ENCODE peak calls at places on chromosomes 7 and 10, in eight cellular contexts. One of them, this sample, is unnamed.
A peak's percentile ranks its signal among the peaks of the same experiment; 100 is the strongest.

GRCh38 chr10:44962870-44963738 is 3.5 kb downstream of the RASSF4 start:
- DNase-seq in naive thymus-derived CD4-positive, alpha-beta T cell: no peak
- DNase-seq in BE2C: no peak
- DNase-seq in lung: no peak
- DNase-seq in H1: no peak
- DNase-seq in heart left ventricle: no peak
- DNase-seq in H7: peak; percentile 73
- DNase-seq in dorsolateral prefrontal cortex: no peak
- DNase-seq in this sample: peak; percentile 4

GRCh38 chr10:11165591-11166543 is 148.2 kb downstream of the CELF2 start:
- DNase-seq in naive thymus-derived CD4-positive, alpha-beta T cell: no peak
- DNase-seq in BE2C: no peak
- DNase-seq in lung: no peak
- DNase-seq in H1: no peak
- DNase-seq in heart left ventricle: peak; percentile 72
- DNase-seq in H7: peak; percentile 90
- DNase-seq in dorsolateral prefrontal cortex: peak; percentile 49
- DNase-seq in this sample: peak; percentile 67

GRCh38 chr7:142853739-142854504 is 954 bp upstream of the EPHB6 start:
- DNase-seq in naive thymus-derived CD4-positive, alpha-beta T cell: peak; percentile 56
- DNase-seq in BE2C: peak; percentile 53
- DNase-seq in lung: peak; percentile 69
- DNase-seq in H1: peak; percentile 49
- DNase-seq in heart left ventricle: peak; percentile 41
- DNase-seq in H7: peak; percentile 91
- DNase-seq in dorsolateral prefrontal cortex: no peak
- DNase-seq in this sample: no peak

GRCh38 chr7:80199072-80199471 is 64.4 kb downstream of the GNAI1 start:
- DNase-seq in naive thymus-derived CD4-positive, alpha-beta T cell: no peak
- DNase-seq in BE2C: no peak
- DNase-seq in lung: no peak
- DNase-seq in H1: no peak
- DNase-seq in heart left ventricle: no peak
- DNase-seq in H7: no peak
- DNase-seq in dorsolateral prefrontal cortex: no peak
- DNase-seq in this sample: no peak

GRCh38 chr10:113610636-113611601 is 52.9 kb downstream of the NRAP start:
- DNase-seq in naive thymus-derived CD4-positive, alpha-beta T cell: no peak
- DNase-seq in BE2C: no peak
- DNase-seq in lung: no peak
- DNase-seq in H1: no peak
- DNase-seq in heart left ventricle: no peak
- DNase-seq in H7: peak; percentile 51
- DNase-seq in dorsolateral prefrontal cortex: no peak
- DNase-seq in this sample: no peak

GRCh38 chr10:28839600-28840007 is 162.3 kb downstream of the BAMBI start:
- DNase-seq in naive thymus-derived CD4-positive, alpha-beta T cell: no peak
- DNase-seq in BE2C: peak; percentile 22
- DNase-seq in lung: no peak
- DNase-seq in H1: no peak
- DNase-seq in heart left ventricle: peak; percentile 57
- DNase-seq in H7: no peak
- DNase-seq in dorsolateral prefrontal cortex: no peak
- DNase-seq in this sample: no peak

GRCh38 chr10:124328514-124329220 is 90.1 kb downstream of the OAT start:
- DNase-seq in naive thymus-derived CD4-positive, alpha-beta T cell: no peak
- DNase-seq in BE2C: no peak
- DNase-seq in lung: no peak
- DNase-seq in H1: no peak
- DNase-seq in heart left ventricle: no peak
- DNase-seq in H7: no peak
- DNase-seq in dorsolateral prefrontal cortex: no peak
- DNase-seq in this sample: no peak

GRCh38 chr10:97378933-97379921 is 21.9 kb downstream of the RRP12 start:
- DNase-seq in naive thymus-derived CD4-positive, alpha-beta T cell: no peak
- DNase-seq in BE2C: no peak
- DNase-seq in lung: no peak
- DNase-seq in H1: no peak
- DNase-seq in heart left ventricle: no peak
- DNase-seq in H7: no peak
- DNase-seq in dorsolateral prefrontal cortex: no peak
- DNase-seq in this sample: no peak

GRCh38 chr7:150503581-150503980 is 11.1 kb upstream of the GIMAP7 start:
- DNase-seq in naive thymus-derived CD4-positive, alpha-beta T cell: no peak
- DNase-seq in BE2C: no peak
- DNase-seq in lung: no peak
- DNase-seq in H1: no peak
- DNase-seq in heart left ventricle: no peak
- DNase-seq in H7: no peak
- DNase-seq in dorsolateral prefrontal cortex: no peak
- DNase-seq in this sample: no peak

GRCh38 chr7:45686441-45687184 is 112.4 kb downstream of the ADCY1 start:
- DNase-seq in naive thymus-derived CD4-positive, alpha-beta T cell: no peak
- DNase-seq in BE2C: no peak
- DNase-seq in lung: peak; percentile 25
- DNase-seq in H1: no peak
- DNase-seq in heart left ventricle: peak; percentile 2
- DNase-seq in H7: no peak
- DNase-seq in dorsolateral prefrontal cortex: no peak
- DNase-seq in this sample: no peak

GRCh38 chr10:44650576-44651394 is 260.4 kb upstream of the TMEM72 start:
- DNase-seq in naive thymus-derived CD4-positive, alpha-beta T cell: no peak
- DNase-seq in BE2C: no peak
- DNase-seq in lung: no peak
- DNase-seq in H1: no peak
- DNase-seq in heart left ventricle: peak; percentile 10
- DNase-seq in H7: no peak
- DNase-seq in dorsolateral prefrontal cortex: peak; percentile 37
- DNase-seq in this sample: no peak

GRCh38 chr10:85641479-85641967 is 725.1 kb downstream of the GRID1 start:
- DNase-seq in naive thymus-derived CD4-positive, alpha-beta T cell: no peak
- DNase-seq in BE2C: peak; percentile 23
- DNase-seq in lung: no peak
- DNase-seq in H1: no peak
- DNase-seq in heart left ventricle: no peak
- DNase-seq in H7: no peak
- DNase-seq in dorsolateral prefrontal cortex: no peak
- DNase-seq in this sample: peak; percentile 55

DNA sequence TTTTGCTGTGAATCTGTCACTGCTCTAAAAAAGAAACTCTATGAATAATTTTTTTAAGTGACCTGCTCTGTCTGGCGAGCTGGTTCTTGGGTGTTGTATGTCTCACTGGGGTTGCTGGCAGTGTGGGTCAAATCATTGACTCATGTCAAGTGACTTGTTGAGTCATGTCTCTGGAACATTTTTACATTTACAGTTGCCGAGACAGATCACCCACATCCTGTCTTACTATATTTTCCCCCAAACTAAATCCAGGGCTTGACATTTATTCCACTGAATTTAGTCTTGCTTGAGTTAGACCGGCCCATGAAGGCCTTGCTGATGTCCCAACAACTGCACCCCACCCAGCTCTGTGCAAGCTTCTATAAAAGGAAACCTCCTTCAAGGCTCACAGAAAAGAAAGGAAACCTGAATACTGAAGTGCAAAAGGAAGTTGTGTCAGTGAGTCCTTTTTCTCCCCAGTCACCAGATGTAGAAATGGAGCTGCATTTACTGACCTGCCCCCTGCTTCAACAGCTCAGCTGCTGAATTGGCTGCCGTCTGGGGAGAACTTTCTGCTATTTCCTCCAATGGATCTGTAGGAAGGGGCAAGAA is 290.4 kb downstream of the TNS3 start:
- DNase-seq in naive thymus-derived CD4-positive, alpha-beta T cell: no peak
- DNase-seq in BE2C: no peak
- DNase-seq in lung: no peak
- DNase-seq in H1: no peak
- DNase-seq in heart left ventricle: no peak
- DNase-seq in H7: no peak
- DNase-seq in dorsolateral prefrontal cortex: no peak
- DNase-seq in this sample: no peak
- H3K27me3 ChIP-seq in naive thymus-derived CD4-positive, alpha-beta T cell: no peaks in the 10 kb centered on the region
- H3K27me3 ChIP-seq in BE2C: no peaks in the 10 kb centered on the region
- H3K27me3 ChIP-seq in lung: no peaks in the 10 kb centered on the region
- H3K27me3 ChIP-seq in H1: no peaks in the 10 kb centered on the region
- H3K27me3 ChIP-seq in heart left ventricle: no peaks in the 10 kb centered on the region
- H3K27me3 ChIP-seq in H7: no peaks in the 10 kb centered on the region
- H3K27me3 ChIP-seq in dorsolateral prefrontal cortex: no peaks in the 10 kb centered on the region
- H3K27me3 ChIP-seq in this sample: no peaks in the 10 kb centered on the region

GRCh38 chr10:117720931-117721826 is 178.6 kb downstream of the EMX2 start:
- DNase-seq in naive thymus-derived CD4-positive, alpha-beta T cell: no peak
- DNase-seq in BE2C: no peak
- DNase-seq in lung: no peak
- DNase-seq in H1: no peak
- DNase-seq in heart left ventricle: no peak
- DNase-seq in H7: peak; percentile 54
- DNase-seq in dorsolateral prefrontal cortex: no peak
- DNase-seq in this sample: no peak

GRCh38 chr10:117716896-117717295 is 174.3 kb downstream of the EMX2 start:
- DNase-seq in naive thymus-derived CD4-positive, alpha-beta T cell: no peak
- DNase-seq in BE2C: no peak
- DNase-seq in lung: no peak
- DNase-seq in H1: no peak
- DNase-seq in heart left ventricle: no peak
- DNase-seq in H7: no peak
- DNase-seq in dorsolateral prefrontal cortex: no peak
- DNase-seq in this sample: no peak

GRCh38 chr10:117719558-117719957 is 177.0 kb downstream of the EMX2 start:
- DNase-seq in naive thymus-derived CD4-positive, alpha-beta T cell: no peak
- DNase-seq in BE2C: no peak
- DNase-seq in lung: no peak
- DNase-seq in H1: no peak
- DNase-seq in heart left ventricle: no peak
- DNase-seq in H7: no peak
- DNase-seq in dorsolateral prefrontal cortex: no peak
- DNase-seq in this sample: no peak

GRCh38 chr10:117721883-117722282 is 179.3 kb downstream of the EMX2 start:
- DNase-seq in naive thymus-derived CD4-positive, alpha-beta T cell: no peak
- DNase-seq in BE2C: no peak
- DNase-seq in lung: no peak
- DNase-seq in H1: no peak
- DNase-seq in heart left ventricle: no peak
- DNase-seq in H7: no peak
- DNase-seq in dorsolateral prefrontal cortex: no peak
- DNase-seq in this sample: no peak

DNA sequence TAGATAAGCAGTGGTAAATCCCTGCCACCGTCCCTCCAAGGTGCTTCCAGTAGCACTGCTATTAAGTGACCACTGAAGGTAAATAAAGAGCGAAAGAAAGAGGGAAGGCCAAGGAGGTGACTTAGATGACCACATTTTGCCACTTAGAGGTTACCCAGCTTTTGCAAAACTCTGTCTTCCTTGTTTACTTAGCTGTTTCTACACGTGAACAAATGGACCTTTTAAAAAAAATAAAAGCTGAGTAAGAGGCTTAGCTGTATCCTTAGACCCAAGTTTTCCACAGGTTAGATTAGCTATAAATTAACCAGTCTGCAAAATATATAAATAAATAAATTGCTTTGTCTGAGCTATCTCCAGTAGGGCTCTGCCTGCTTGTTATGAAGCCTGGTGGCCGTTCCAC is 176.4 kb downstream of the EMX2 start:
- DNase-seq in naive thymus-derived CD4-positive, alpha-beta T cell: no peak
- DNase-seq in BE2C: no peak
- DNase-seq in lung: no peak
- DNase-seq in H1: no peak
- DNase-seq in heart left ventricle: no peak
- DNase-seq in H7: no peak
- DNase-seq in dorsolateral prefrontal cortex: no peak
- DNase-seq in this sample: no peak
- H3K27me3 ChIP-seq in naive thymus-derived CD4-positive, alpha-beta T cell: peaks cover 4% of the 10 kb centered on the region
- H3K27me3 ChIP-seq in BE2C: peaks cover 3% of the 10 kb centered on the region
- H3K27me3 ChIP-seq in lung: no peaks in the 10 kb centered on the region
- H3K27me3 ChIP-seq in H1: no peaks in the 10 kb centered on the region
- H3K27me3 ChIP-seq in heart left ventricle: peaks cover 6% of the 10 kb centered on the region
- H3K27me3 ChIP-seq in H7: no peaks in the 10 kb centered on the region
- H3K27me3 ChIP-seq in dorsolateral prefrontal cortex: no peaks in the 10 kb centered on the region
- H3K27me3 ChIP-seq in this sample: no peaks in the 10 kb centered on the region

GRCh38 chr10:14470920-14471319 is 140.2 kb upstream of the FRMD4A start:
- DNase-seq in naive thymus-derived CD4-positive, alpha-beta T cell: no peak
- DNase-seq in BE2C: no peak
- DNase-seq in lung: no peak
- DNase-seq in H1: no peak
- DNase-seq in heart left ventricle: no peak
- DNase-seq in H7: no peak
- DNase-seq in dorsolateral prefrontal cortex: no peak
- DNase-seq in this sample: no peak
- H3K27me3 ChIP-seq in naive thymus-derived CD4-positive, alpha-beta T cell: no peaks in the 10 kb centered on the region
- H3K27me3 ChIP-seq in BE2C: peaks cover 13% of the 10 kb centered on the region
- H3K27me3 ChIP-seq in lung: no peaks in the 10 kb centered on the region
- H3K27me3 ChIP-seq in H1: no peaks in the 10 kb centered on the region
- H3K27me3 ChIP-seq in heart left ventricle: peaks cover 2% of the 10 kb centered on the region
- H3K27me3 ChIP-seq in H7: no peaks in the 10 kb centered on the region
- H3K27me3 ChIP-seq in dorsolateral prefrontal cortex: no peaks in the 10 kb centered on the region
- H3K27me3 ChIP-seq in this sample: no peaks in the 10 kb centered on the region

DNA sequence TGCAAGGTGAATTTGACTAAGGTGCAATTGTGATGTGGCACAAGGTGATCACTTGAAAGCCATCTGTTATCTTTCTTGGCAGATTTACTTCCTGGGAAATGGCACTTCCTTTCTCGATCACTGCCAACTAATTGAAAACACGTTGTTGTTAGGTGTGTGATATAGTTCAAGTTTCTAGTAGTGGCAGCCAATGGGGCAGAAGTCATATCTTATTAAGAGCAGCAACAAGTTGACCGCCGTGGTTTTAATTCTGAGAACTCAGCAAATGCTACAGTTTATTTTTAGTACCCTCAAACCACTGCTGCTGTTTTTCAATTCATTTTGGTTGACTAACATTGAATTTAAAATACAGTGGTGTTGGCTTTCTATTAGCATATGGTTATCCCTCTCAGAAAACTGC is 1.6 kb downstream of the CHN2 start:
- DNase-seq in naive thymus-derived CD4-positive, alpha-beta T cell: no peak
- DNase-seq in BE2C: no peak
- DNase-seq in lung: no peak
- DNase-seq in H1: no peak
- DNase-seq in heart left ventricle: no peak
- DNase-seq in H7: no peak
- DNase-seq in dorsolateral prefrontal cortex: no peak
- DNase-seq in this sample: no peak
- H3K27me3 ChIP-seq in naive thymus-derived CD4-positive, alpha-beta T cell: no peaks in the 10 kb centered on the region
- H3K27me3 ChIP-seq in BE2C: peaks cover 63% of the 10 kb centered on the region
- H3K27me3 ChIP-seq in lung: no peaks in the 10 kb centered on the region
- H3K27me3 ChIP-seq in H1: peaks cover 53% of the 10 kb centered on the region
- H3K27me3 ChIP-seq in heart left ventricle: peaks cover 11% of the 10 kb centered on the region
- H3K27me3 ChIP-seq in H7: peaks cover 66% of the 10 kb centered on the region
- H3K27me3 ChIP-seq in dorsolateral prefrontal cortex: no peaks in the 10 kb centered on the region
- H3K27me3 ChIP-seq in this sample: peaks cover 22% of the 10 kb centered on the region

GRCh38 chr7:96794063-96794462 is 84.4 kb upstream of the SEM1 start:
- DNase-seq in naive thymus-derived CD4-positive, alpha-beta T cell: no peak
- DNase-seq in BE2C: no peak
- DNase-seq in lung: no peak
- DNase-seq in H1: no peak
- DNase-seq in heart left ventricle: no peak
- DNase-seq in H7: no peak
- DNase-seq in dorsolateral prefrontal cortex: no peak
- DNase-seq in this sample: no peak
- H3K27me3 ChIP-seq in naive thymus-derived CD4-positive, alpha-beta T cell: no peaks in the 10 kb centered on the region
- H3K27me3 ChIP-seq in BE2C: no peaks in the 10 kb centered on the region
- H3K27me3 ChIP-seq in lung: no peaks in the 10 kb centered on the region
- H3K27me3 ChIP-seq in H1: no peaks in the 10 kb centered on the region
- H3K27me3 ChIP-seq in heart left ventricle: no peaks in the 10 kb centered on the region
- H3K27me3 ChIP-seq in H7: no peaks in the 10 kb centered on the region
- H3K27me3 ChIP-seq in dorsolateral prefrontal cortex: no peaks in the 10 kb centered on the region
- H3K27me3 ChIP-seq in this sample: no peaks in the 10 kb centered on the region